ENCODE peak calls at places on chromosomes 16 and 17, in four cellular contexts. D is midbrain, T is HEK293T, Z is T-cell. R is an unnamed sample.

GRCh38 chr17:70808596-70808995 is 639.3 kb downstream of the KCNJ2 start:
- DNase-seq in D (no peak), T (peak), Z (no peak), R (no peak)

GRCh38 chr17:38742431-38743308 is 5.5 kb downstream of the PCGF2 start:
- DNase-seq in T (no peak), D (no peak), Z (no peak), R (peak)

GRCh38 chr17:62672957-62673356 is 45.5 kb downstream of the MRC2 start:
- DNase-seq in D (no peak), Z (no peak), T (no peak), R (no peak)

GRCh38 chr17:3896108-3897099 is 3.6 kb upstream of the CAMKK1 start:
- DNase-seq in T (no peak), Z (no peak), D (peak), R (no peak)

GRCh38 chr16:67277999-67278772 is 1.1 kb upstream of the PLEKHG4 start:
- DNase-seq in D (no peak), T (no peak), Z (no peak), R (peak)

GRCh38 chr16:457732-458400 is 32.4 kb downstream of the RAB11FIP3 start:
- DNase-seq in D (peak), T (no peak), Z (no peak), R (no peak)

GRCh38 chr17:40265337-40265736 is 22.3 kb upstream of the CDC6 start:
- DNase-seq in Z (no peak), D (no peak), T (no peak), R (no peak)

GRCh38 chr17:41402161-41402560 is 4.8 kb upstream of the KRT31 start:
- DNase-seq in Z (no peak), D (no peak), T (no peak), R (no peak)

R was measured in AG09319.